ENCODE peak calls at places on chromosome 14, in seven cellular contexts. One of them, this sample, is unnamed.

GRCh38 chr14:24982472-24983155 is 67.3 kb downstream of the STXBP6 start:
- DNase-seq in naive thymus-derived CD4-positive, alpha-beta T cell: no peak
- DNase-seq in cardiac muscle cell: peak
- DNase-seq in GM12865: no peak
- DNase-seq in CD8-positive, alpha-beta T cell: no peak
- DNase-seq in PC-3: peak
- DNase-seq in GM23338: no peak
- DNase-seq in this sample: peak

GRCh38 chr14:59570122-59570521 is 6.5 kb downstream of the CCDC175 start:
- DNase-seq in GM23338: no peak
- DNase-seq in CD8-positive, alpha-beta T cell: no peak
- DNase-seq in cardiac muscle cell: peak
- DNase-seq in PC-3: peak
- DNase-seq in GM12865: no peak
- DNase-seq in naive thymus-derived CD4-positive, alpha-beta T cell: no peak
- DNase-seq in this sample: no peak

GRCh38 chr14:67820428-67820881 is 876 bp downstream of the RAD51B start:
- DNase-seq in GM23338: peak
- DNase-seq in cardiac muscle cell: peak
- DNase-seq in PC-3: peak
- DNase-seq in naive thymus-derived CD4-positive, alpha-beta T cell: no peak
- DNase-seq in GM12865: peak
- DNase-seq in CD8-positive, alpha-beta T cell: no peak
- DNase-seq in this sample: no peak

GRCh38 chr14:36905272-36906046 is 243.8 kb downstream of the PAX9 start:
- DNase-seq in CD8-positive, alpha-beta T cell: no peak
- DNase-seq in naive thymus-derived CD4-positive, alpha-beta T cell: no peak
- DNase-seq in PC-3: no peak
- DNase-seq in GM12865: no peak
- DNase-seq in GM23338: no peak
- DNase-seq in cardiac muscle cell: no peak
- DNase-seq in this sample: no peak

GRCh38 chr14:64502476-64503183 is 1.0 kb downstream of the ZBTB25 start:
- DNase-seq in GM12865: peak
- DNase-seq in GM23338: peak
- DNase-seq in CD8-positive, alpha-beta T cell: peak
- DNase-seq in naive thymus-derived CD4-positive, alpha-beta T cell: peak
- DNase-seq in PC-3: peak
- DNase-seq in cardiac muscle cell: peak
- DNase-seq in this sample: no peak

GRCh38 chr14:86296173-86296572 is 766.2 kb downstream of the FLRT2 start:
- DNase-seq in GM23338: no peak
- DNase-seq in cardiac muscle cell: peak
- DNase-seq in PC-3: peak
- DNase-seq in naive thymus-derived CD4-positive, alpha-beta T cell: no peak
- DNase-seq in GM12865: no peak
- DNase-seq in CD8-positive, alpha-beta T cell: no peak
- DNase-seq in this sample: peak

GRCh38 chr14:52333823-52334657 is 19.9 kb downstream of the PTGER2 start:
- DNase-seq in cardiac muscle cell: peak
- DNase-seq in CD8-positive, alpha-beta T cell: no peak
- DNase-seq in GM23338: peak
- DNase-seq in GM12865: no peak
- DNase-seq in PC-3: no peak
- DNase-seq in naive thymus-derived CD4-positive, alpha-beta T cell: no peak
- DNase-seq in this sample: no peak

GRCh38 chr14:61565181-61565580 is 130.1 kb upstream of the HIF1A start:
- DNase-seq in naive thymus-derived CD4-positive, alpha-beta T cell: no peak
- DNase-seq in cardiac muscle cell: no peak
- DNase-seq in PC-3: peak
- DNase-seq in GM12865: no peak
- DNase-seq in GM23338: no peak
- DNase-seq in CD8-positive, alpha-beta T cell: no peak
- DNase-seq in this sample: no peak

GRCh38 chr14:21748869-21749303 is 75.3 kb upstream of the OR4E1 start:
- DNase-seq in GM12865: peak
- DNase-seq in cardiac muscle cell: peak
- DNase-seq in naive thymus-derived CD4-positive, alpha-beta T cell: peak
- DNase-seq in PC-3: peak
- DNase-seq in CD8-positive, alpha-beta T cell: peak
- DNase-seq in GM23338: peak
- DNase-seq in this sample: no peak

GRCh38 chr14:61570961-61571299 is 124.4 kb upstream of the HIF1A start:
- DNase-seq in cardiac muscle cell: no peak
- DNase-seq in naive thymus-derived CD4-positive, alpha-beta T cell: no peak
- DNase-seq in GM12865: no peak
- DNase-seq in PC-3: no peak
- DNase-seq in CD8-positive, alpha-beta T cell: no peak
- DNase-seq in GM23338: no peak
- DNase-seq in this sample: no peak

GRCh38 chr14:61647704-61648103 is 47.6 kb upstream of the HIF1A start:
- DNase-seq in naive thymus-derived CD4-positive, alpha-beta T cell: no peak
- DNase-seq in GM12865: no peak
- DNase-seq in GM23338: no peak
- DNase-seq in cardiac muscle cell: no peak
- DNase-seq in PC-3: peak
- DNase-seq in CD8-positive, alpha-beta T cell: no peak
- DNase-seq in this sample: no peak

GRCh38 chr14:51852541-51852940 is 7.9 kb upstream of the GNG2 start:
- DNase-seq in PC-3: no peak
- DNase-seq in GM23338: no peak
- DNase-seq in CD8-positive, alpha-beta T cell: no peak
- DNase-seq in cardiac muscle cell: peak
- DNase-seq in naive thymus-derived CD4-positive, alpha-beta T cell: no peak
- DNase-seq in GM12865: no peak
- DNase-seq in this sample: no peak

GRCh38 chr14:21525995-21526671 is at the start of gene SALL2:
- DNase-seq in GM23338: peak
- DNase-seq in GM12865: peak
- DNase-seq in PC-3: peak
- DNase-seq in naive thymus-derived CD4-positive, alpha-beta T cell: peak
- DNase-seq in CD8-positive, alpha-beta T cell: peak
- DNase-seq in cardiac muscle cell: peak
- DNase-seq in this sample: no peak

GRCh38 chr14:50083467-50084337 is 32.7 kb downstream of the VCPKMT start:
- DNase-seq in CD8-positive, alpha-beta T cell: peak
- DNase-seq in GM12865: peak
- DNase-seq in PC-3: no peak
- DNase-seq in GM23338: no peak
- DNase-seq in naive thymus-derived CD4-positive, alpha-beta T cell: no peak
- DNase-seq in cardiac muscle cell: no peak
- DNase-seq in this sample: no peak

GRCh38 chr14:100348253-100348729 is 25.2 kb downstream of the SLC25A47 start:
- DNase-seq in GM12865: no peak
- DNase-seq in CD8-positive, alpha-beta T cell: no peak
- DNase-seq in naive thymus-derived CD4-positive, alpha-beta T cell: no peak
- DNase-seq in GM23338: no peak
- DNase-seq in PC-3: no peak
- DNase-seq in cardiac muscle cell: no peak
- DNase-seq in this sample: no peak

GRCh38 chr14:55877942-55878341 is 240.3 kb upstream of the PELI2 start:
- DNase-seq in PC-3: no peak
- DNase-seq in naive thymus-derived CD4-positive, alpha-beta T cell: no peak
- DNase-seq in GM12865: no peak
- DNase-seq in cardiac muscle cell: peak
- DNase-seq in GM23338: no peak
- DNase-seq in CD8-positive, alpha-beta T cell: no peak
- DNase-seq in this sample: no peak

GRCh38 chr14:60981626-60982455 is 796 bp downstream of the SLC38A6 start:
- DNase-seq in GM23338: peak
- DNase-seq in PC-3: peak
- DNase-seq in CD8-positive, alpha-beta T cell: no peak
- DNase-seq in cardiac muscle cell: peak
- DNase-seq in GM12865: peak
- DNase-seq in naive thymus-derived CD4-positive, alpha-beta T cell: no peak
- DNase-seq in this sample: peak

GRCh38 chr14:87999282-87999681 is 5.7 kb upstream of the GPR65 start:
- DNase-seq in GM12865: no peak
- DNase-seq in CD8-positive, alpha-beta T cell: no peak
- DNase-seq in GM23338: no peak
- DNase-seq in naive thymus-derived CD4-positive, alpha-beta T cell: no peak
- DNase-seq in PC-3: no peak
- DNase-seq in cardiac muscle cell: no peak
- DNase-seq in this sample: no peak

GRCh38 chr14:88005050-88005481 is at the start of gene GPR65:
- DNase-seq in GM23338: no peak
- DNase-seq in GM12865: peak
- DNase-seq in CD8-positive, alpha-beta T cell: peak
- DNase-seq in PC-3: no peak
- DNase-seq in cardiac muscle cell: peak
- DNase-seq in naive thymus-derived CD4-positive, alpha-beta T cell: peak
- DNase-seq in this sample: no peak

GRCh38 chr14:88004637-88005036 is 298 bp upstream of the GPR65 start:
- DNase-seq in GM12865: no peak
- DNase-seq in naive thymus-derived CD4-positive, alpha-beta T cell: no peak
- DNase-seq in GM23338: no peak
- DNase-seq in PC-3: no peak
- DNase-seq in CD8-positive, alpha-beta T cell: no peak
- DNase-seq in cardiac muscle cell: no peak
- DNase-seq in this sample: no peak

GRCh38 chr14:88005978-88006851 is 1.3 kb downstream of the GPR65 start:
- DNase-seq in GM12865: peak
- DNase-seq in CD8-positive, alpha-beta T cell: peak
- DNase-seq in GM23338: no peak
- DNase-seq in naive thymus-derived CD4-positive, alpha-beta T cell: peak
- DNase-seq in PC-3: no peak
- DNase-seq in cardiac muscle cell: no peak
- DNase-seq in this sample: no peak

DNA sequence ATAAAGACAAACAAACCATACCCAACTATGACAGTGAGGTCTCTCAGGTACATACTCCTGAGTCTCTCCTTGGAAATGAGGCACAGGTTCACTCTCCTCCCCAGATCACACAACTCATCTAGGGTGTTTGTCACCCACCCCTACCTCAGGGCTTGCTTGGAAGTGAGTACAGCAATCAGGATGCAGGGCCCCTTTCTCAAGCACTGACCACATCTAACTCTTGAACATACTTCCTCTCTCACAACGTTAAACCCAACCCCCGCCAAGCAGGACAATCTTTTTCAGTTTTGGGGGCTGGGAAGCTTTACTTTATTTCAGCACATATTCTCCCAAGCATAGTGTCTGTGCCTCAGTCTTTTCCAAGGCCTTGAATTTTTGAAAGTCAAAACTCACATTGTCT is 2.5 kb upstream of the GPR65 start:
- DNase-seq in CD8-positive, alpha-beta T cell: no peak
- DNase-seq in naive thymus-derived CD4-positive, alpha-beta T cell: no peak
- DNase-seq in GM12865: peak
- DNase-seq in GM23338: no peak
- DNase-seq in cardiac muscle cell: no peak
- DNase-seq in PC-3: no peak
- DNase-seq in this sample: no peak
- H3K4me3 ChIP-seq in CD8-positive, alpha-beta T cell: no peak
- H3K4me3 ChIP-seq in naive thymus-derived CD4-positive, alpha-beta T cell: no peak
- H3K4me3 ChIP-seq in GM12865: no peak
- H3K4me3 ChIP-seq in GM23338: no peak
- H3K4me3 ChIP-seq in cardiac muscle cell: no peak
- H3K4me3 ChIP-seq in PC-3: no peak
- H3K4me3 ChIP-seq in this sample: no peak

GRCh38 chr14:102498005-102498677 is 11.4 kb downstream of the ANKRD9 start:
- DNase-seq in CD8-positive, alpha-beta T cell: no peak
- DNase-seq in naive thymus-derived CD4-positive, alpha-beta T cell: no peak
- DNase-seq in GM23338: peak
- DNase-seq in PC-3: peak
- DNase-seq in cardiac muscle cell: no peak
- DNase-seq in GM12865: no peak
- DNase-seq in this sample: no peak
- H3K4me3 ChIP-seq in CD8-positive, alpha-beta T cell: no peak
- H3K4me3 ChIP-seq in naive thymus-derived CD4-positive, alpha-beta T cell: no peak
- H3K4me3 ChIP-seq in GM23338: no peak
- H3K4me3 ChIP-seq in PC-3: no peak
- H3K4me3 ChIP-seq in cardiac muscle cell: no peak
- H3K4me3 ChIP-seq in GM12865: no peak
- H3K4me3 ChIP-seq in this sample: no peak

DNA sequence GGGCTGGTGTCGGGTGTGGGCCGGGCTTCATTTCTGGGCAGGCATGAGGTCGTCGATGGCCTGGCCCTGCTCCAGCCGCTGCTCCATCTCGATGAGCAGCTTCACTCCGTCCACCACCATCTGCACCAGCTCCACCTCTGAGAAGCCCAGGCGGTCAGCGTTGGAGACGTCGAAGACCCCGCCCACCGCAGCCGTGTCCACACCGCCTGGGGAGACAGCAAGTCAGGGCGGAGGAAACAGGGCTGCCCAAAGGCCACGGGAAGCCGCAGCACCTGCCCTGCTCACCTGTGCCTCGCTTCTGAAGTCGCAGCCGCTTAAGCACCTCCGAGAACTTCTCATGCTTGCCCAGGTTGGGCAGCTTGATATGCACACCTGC is 2.8 kb downstream of the CKB start:
- DNase-seq in GM12865: no peak
- DNase-seq in GM23338: no peak
- DNase-seq in naive thymus-derived CD4-positive, alpha-beta T cell: no peak
- DNase-seq in PC-3: no peak
- DNase-seq in cardiac muscle cell: no peak
- DNase-seq in CD8-positive, alpha-beta T cell: no peak
- DNase-seq in this sample: no peak
- H3K4me3 ChIP-seq in GM12865: no peak
- H3K4me3 ChIP-seq in GM23338: peak
- H3K4me3 ChIP-seq in naive thymus-derived CD4-positive, alpha-beta T cell: no peak
- H3K4me3 ChIP-seq in PC-3: no peak
- H3K4me3 ChIP-seq in cardiac muscle cell: no peak
- H3K4me3 ChIP-seq in CD8-positive, alpha-beta T cell: no peak
- H3K4me3 ChIP-seq in this sample: no peak

GRCh38 chr14:103879570-103880333 is 32.4 kb upstream of the PPP1R13B start:
- DNase-seq in CD8-positive, alpha-beta T cell: no peak
- DNase-seq in GM23338: peak
- DNase-seq in GM12865: no peak
- DNase-seq in naive thymus-derived CD4-positive, alpha-beta T cell: no peak
- DNase-seq in cardiac muscle cell: peak
- DNase-seq in PC-3: peak
- DNase-seq in this sample: no peak
- H3K4me3 ChIP-seq in CD8-positive, alpha-beta T cell: peak
- H3K4me3 ChIP-seq in GM23338: no peak
- H3K4me3 ChIP-seq in GM12865: no peak
- H3K4me3 ChIP-seq in naive thymus-derived CD4-positive, alpha-beta T cell: peak
- H3K4me3 ChIP-seq in cardiac muscle cell: no peak
- H3K4me3 ChIP-seq in PC-3: peak
- H3K4me3 ChIP-seq in this sample: peak

This sample was measured in skeletal muscle cell.